ENCODE peak calls at places on chromosomes 12 and 14, in five cellular contexts. K, T, P, F and Q are unnamed samples.

GRCh38 chr12:131929530-131930456 is 717 bp downstream of the PUS1 start:
- DNase-seq in K (no peak), T (no peak), P (peak), F (peak), Q (peak)

GRCh38 chr12:82968644-82969339 is 282.1 kb downstream of the TMTC2 start:
- DNase-seq in K (no peak), T (no peak), P (no peak), F (no peak), Q (no peak)

GRCh38 chr14:87443787-87444186 is 549.2 kb downstream of the GALC start:
- DNase-seq in K (no peak), T (no peak), P (no peak), F (no peak), Q (no peak)

GRCh38 chr14:70622111-70622712 is 19.5 kb upstream of the TTC9 start:
- DNase-seq in K (no peak), T (no peak), P (peak), F (peak), Q (peak)

GRCh38 chr12:12506541-12506940 is 56.1 kb downstream of the DUSP16 start:
- DNase-seq in K (no peak), T (no peak), P (peak), F (no peak), Q (peak)

GRCh38 chr12:3184485-3184884 is 107.3 kb downstream of the TSPAN9 start:
- DNase-seq in K (no peak), T (no peak), P (no peak), F (no peak), Q (no peak)

GRCh38 chr14:61381589-61381988 is 60.2 kb downstream of the PRKCH start:
- DNase-seq in K (no peak), T (no peak), P (no peak), F (no peak), Q (no peak)

GRCh38 chr14:71666579-71667145 is 265.6 kb upstream of the RGS6 start:
- DNase-seq in K (no peak), T (no peak), P (peak), F (peak), Q (no peak)

GRCh38 chr12:13486794-13487193 is 290.3 kb downstream of the EMP1 start:
- DNase-seq in K (no peak), T (no peak), P (no peak), F (no peak), Q (no peak)

GRCh38 chr14:98946995-98947394 is 325.0 kb downstream of the BCL11B start:
- DNase-seq in K (no peak), T (no peak), P (no peak), F (no peak), Q (no peak)

GRCh38 chr12:54358620-54358944 is 5.7 kb downstream of the GPR84 start:
- DNase-seq in K (no peak), T (no peak), P (no peak), F (no peak), Q (no peak)

GRCh38 chr12:74917743-74918142 is 291.9 kb downstream of the KCNC2 start:
- DNase-seq in K (no peak), T (no peak), P (no peak), F (no peak), Q (no peak)

GRCh38 chr12:128449146-128449894 is 182.3 kb downstream of the TMEM132C start:
- DNase-seq in K (no peak), T (no peak), P (peak), F (no peak), Q (no peak)

GRCh38 chr14:104207142-104207845 is 68.9 kb downstream of the KIF26A start:
- DNase-seq in K (no peak), T (no peak), P (no peak), F (no peak), Q (no peak)

GRCh38 chr12:24730461-24730896 is 218.4 kb downstream of the BCAT1 start:
- DNase-seq in K (no peak), T (no peak), P (no peak), F (no peak), Q (no peak)

GRCh38 chr12:70590051-70590450 is 47.2 kb downstream of the PTPRB start:
- DNase-seq in K (peak), T (peak), P (peak), F (peak), Q (peak)

GRCh38 chr12:124881123-124881522 is 17.5 kb upstream of the SCARB1 start:
- DNase-seq in K (no peak), T (no peak), P (peak), F (peak), Q (no peak)

GRCh38 chr12:56258068-56258819 is at the start of gene ANKRD52:
- DNase-seq in K (peak), T (peak), P (peak), F (peak), Q (peak)

GRCh38 chr12:98402081-98402480 is 113.3 kb upstream of the TMPO start:
- DNase-seq in K (no peak), T (no peak), P (peak), F (no peak), Q (no peak)